ENCODE peak calls at places on chromosomes 5 and 9, in five cellular contexts. N, A, R, L and P are unnamed samples.

GRCh38 chr5:37751227-37751626 is 88.6 kb downstream of the GDNF start:
- ATAC-seq in N (no peak), R (no peak), L (peak), A (no peak), P (no peak)

GRCh38 chr9:91342575-91342974 is 19.1 kb downstream of the AUH start:
- ATAC-seq in A (no peak), R (no peak), N (no peak), L (no peak), P (no peak)

GRCh38 chr5:154653764-154654483 is 101.3 kb upstream of the LARP1 start:
- ATAC-seq in L (no peak), R (peak), N (no peak), A (no peak), P (no peak)

GRCh38 chr9:95089916-95090791 is 227.4 kb downstream of the FANCC start:
- ATAC-seq in L (peak), A (no peak), N (peak), R (peak), P (no peak)

GRCh38 chr5:96721351-96721970 is 59.3 kb downstream of the CAST start:
- ATAC-seq in R (peak), N (peak), A (no peak), L (peak), P (no peak)

GRCh38 chr9:2787065-2787464 is 56.8 kb downstream of the PUM3 start:
- ATAC-seq in N (no peak), A (no peak), L (no peak), R (no peak), P (no peak)

GRCh38 chr5:156351423-156351822 is 24.5 kb downstream of the SGCD start:
- ATAC-seq in R (no peak), N (no peak), A (no peak), L (no peak), P (no peak)

GRCh38 chr5:65820373-65820772 is 98.4 kb downstream of the NLN start:
- ATAC-seq in N (no peak), A (no peak), L (no peak), R (no peak), P (no peak)

GRCh38 chr9:73153793-73154227 is 2.1 kb downstream of the ANXA1 start:
- ATAC-seq in A (no peak), R (peak), N (peak), L (peak), P (peak)

GRCh38 chr9:15999422-16000339 is 446.8 kb downstream of the CCDC171 start:
- ATAC-seq in A (peak), R (peak), N (peak), L (peak), P (no peak)

GRCh38 chr5:65955746-65956145 is 29.4 kb downstream of the ERBIN start:
- ATAC-seq in R (no peak), A (no peak), L (no peak), N (no peak), P (no peak)

GRCh38 chr5:98168862-98169261 is 604.6 kb upstream of the RGMB start:
- ATAC-seq in R (no peak), L (no peak), N (no peak), A (no peak), P (no peak)

GRCh38 chr5:160079753-160080152 is 39.5 kb downstream of the PWWP2A start:
- ATAC-seq in A (no peak), R (no peak), L (no peak), N (no peak), P (no peak)

GRCh38 chr9:95085861-95086563 is 231.5 kb downstream of the FANCC start:
- ATAC-seq in A (no peak), R (peak), L (peak), N (no peak), P (no peak)

GRCh38 chr9:68515304-68516017 is 25.2 kb downstream of the TMEM252 start:
- ATAC-seq in N (peak), L (peak), A (no peak), R (no peak), P (no peak)

GRCh38 chr5:143758750-143759149 is 53.2 kb upstream of the HMHB1 start:
- ATAC-seq in L (no peak), R (peak), A (no peak), N (peak), P (peak)

GRCh38 chr9:86369810-86370209 is 15.6 kb upstream of the TUT7 start:
- ATAC-seq in A (no peak), N (no peak), L (no peak), R (no peak), P (no peak)

GRCh38 chr5:66828046-66828550 is 231.9 kb downstream of the MAST4 start:
- ATAC-seq in N (no peak), L (peak), R (peak), A (no peak), P (no peak)

GRCh38 chr5:122420126-122420525 is 108.1 kb downstream of the SNCAIP start:
- ATAC-seq in R (no peak), A (no peak), N (no peak), L (no peak), P (no peak)

GRCh38 chr9:7791364-7791763 is 8.2 kb downstream of the DMAC1 start:
- ATAC-seq in A (no peak), R (no peak), N (no peak), L (no peak), P (no peak)